ENCODE peak calls at places on chromosomes 4 and X, in four cellular contexts. Y, Z, H and A are unnamed samples.

GRCh38 chr4:1783970-1784369 is 9.1 kb upstream of the FGFR3 start:
- DNase-seq in Y (no peak), H (no peak), Z (no peak), A (no peak)

GRCh38 chr4:73615613-73616012 is 4.6 kb downstream of the RASSF6 start:
- DNase-seq in Y (no peak), Z (no peak), H (no peak), A (peak; percentile 83)

GRCh38 chr4:138034871-138035270 is 207.3 kb downstream of the SLC7A11 start:
- DNase-seq in Z (peak; percentile 87), H (peak; percentile 30), Y (no peak), A (no peak)

GRCh38 chrX:153970398-153971123 is 1.1 kb downstream of the HCFC1 start:
- DNase-seq in H (peak; percentile 79), Z (peak; percentile 71), Y (peak; percentile 46), A (peak; percentile 64)

GRCh38 chr4:142516686-142517145 is 329.4 kb downstream of the INPP4B start:
- DNase-seq in H (no peak), Z (peak; percentile 45), Y (no peak), A (no peak)

GRCh38 chrX:115561605-115562491 is 874 bp downstream of the PLS3 start:
- DNase-seq in Y (peak; percentile 24), Z (peak; percentile 35), H (peak; percentile 68), A (peak; percentile 58)

GRCh38 chrX:107537815-107538214 is 88.4 kb downstream of the FRMPD3 start:
- DNase-seq in H (peak; percentile 46), Y (peak; percentile 9), Z (peak; percentile 50), A (peak; percentile 76)

GRCh38 chrX:111492085-111492484 is 19.4 kb upstream of the SERTM2 start:
- DNase-seq in H (peak; percentile 36), Y (no peak), Z (no peak), A (no peak)

GRCh38 chr4:20364969-20365368 is 113.3 kb downstream of the SLIT2 start:
- DNase-seq in Y (no peak), Z (no peak), H (no peak), A (no peak)

GRCh38 chr4:8664031-8664805 is 71.7 kb downstream of the CPZ start:
- DNase-seq in Z (no peak), H (no peak), Y (no peak), A (no peak)

GRCh38 chr4:17063870-17064269 is 165.4 kb upstream of the LDB2 start:
- DNase-seq in H (no peak), Z (peak; percentile 84), Y (no peak), A (no peak)

GRCh38 chr4:86453044-86453501 is 93.2 kb upstream of the MAPK10 start:
- DNase-seq in H (peak; percentile 33), Y (no peak), Z (peak; percentile 70), A (no peak)

GRCh38 chr4:72505314-72505744 is 63.7 kb downstream of the ADAMTS3 start:
- DNase-seq in Y (peak; percentile 38), Z (peak; percentile 58), H (peak; percentile 71), A (peak; percentile 66)

GRCh38 chrX:148562846-148563245 is 62.4 kb downstream of the AFF2 start:
- DNase-seq in Y (no peak), H (no peak), Z (no peak), A (no peak)

GRCh38 chrX:44874481-44875184 is 1.6 kb downstream of the KDM6A start:
- DNase-seq in H (peak; percentile 65), Z (peak; percentile 49), Y (no peak), A (no peak)

GRCh38 chr4:124903995-124904722 is 191.6 kb upstream of the ANKRD50 start:
- DNase-seq in Y (no peak), Z (peak; percentile 68), H (peak; percentile 41), A (no peak)

GRCh38 chr4:175562111-175562510 is 250.0 kb downstream of the GPM6A start:
- DNase-seq in Z (no peak), H (no peak), Y (no peak), A (no peak)

GRCh38 chr4:112060212-112060611 is 85.0 kb upstream of the FAM241A start:
- DNase-seq in Z (peak; percentile 17), H (peak; percentile 50), Y (peak; percentile 14), A (no peak)

GRCh38 chr4:110630621-110631402 is 7.9 kb upstream of the PITX2 start:
- DNase-seq in Z (no peak), Y (peak; percentile 35), H (peak; percentile 30), A (peak; percentile 66)

GRCh38 chr4:127179451-127180087 is 453.2 kb upstream of the INTU start:
- DNase-seq in Z (no peak), Y (no peak), H (peak; percentile 49), A (no peak)

GRCh38 chrX:118698516-118699247 is 28.7 kb upstream of the IL13RA1 start:
- DNase-seq in H (no peak), Y (no peak), Z (peak; percentile 36), A (no peak)

GRCh38 chr4:86011117-86011516 is 348.7 kb downstream of the MAPK10 start:
- DNase-seq in Z (peak; percentile 77), H (peak; percentile 20), Y (no peak), A (no peak)

GRCh38 chr4:150305995-150306394 is 227.8 kb downstream of the DCLK2 start:
- DNase-seq in Z (peak; percentile 55), H (peak; percentile 28), Y (no peak), A (no peak)

GRCh38 chr4:87734936-87735335 is 64.4 kb upstream of the IBSP start:
- DNase-seq in Z (no peak), H (no peak), Y (no peak), A (no peak)

GRCh38 chrX:69365755-69366154 is 138.4 kb upstream of the NALF2 start:
- DNase-seq in Y (no peak), H (no peak), Z (no peak), A (no peak)

GRCh38 chr4:14952352-14952751 is 49.9 kb upstream of the CPEB2 start:
- DNase-seq in Y (no peak), Z (no peak), H (no peak), A (no peak)

DNA sequence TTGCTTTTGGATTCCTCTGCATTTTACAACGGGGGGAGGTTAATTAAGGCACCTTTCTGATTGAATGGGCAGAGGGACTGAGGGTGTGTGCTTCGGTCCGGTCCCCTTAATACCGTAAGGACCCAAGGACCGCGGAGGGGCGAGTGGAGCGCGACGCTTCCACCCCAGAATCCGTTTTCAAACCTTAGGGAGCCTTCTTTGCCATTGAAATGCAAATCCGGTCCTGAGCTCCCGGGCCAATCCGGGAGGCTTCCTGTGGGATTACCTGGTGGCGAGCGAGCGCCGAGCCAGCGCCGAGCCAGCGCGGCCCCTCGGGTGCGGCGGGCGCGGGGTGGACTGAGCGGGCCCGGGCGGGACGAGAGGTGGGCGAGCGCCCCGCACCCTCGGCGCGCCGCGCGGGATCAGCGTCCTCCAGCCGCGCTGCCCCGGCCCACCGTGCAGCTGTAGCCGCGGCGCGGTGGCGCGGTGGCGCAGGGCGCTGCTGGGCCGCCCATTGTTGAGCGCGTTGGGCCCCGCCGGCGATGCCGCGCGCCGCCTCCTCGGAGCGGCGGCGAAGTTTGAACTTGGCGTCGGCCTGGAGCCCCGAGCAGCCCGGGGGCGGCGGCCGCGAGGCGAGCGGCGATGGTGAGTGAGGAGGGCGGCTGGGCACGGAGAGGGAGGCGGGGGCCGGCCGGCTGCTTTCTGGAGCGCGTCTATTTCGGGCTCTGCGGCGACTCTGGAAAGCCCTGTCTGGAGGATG is 208.7 kb downstream of the SOWAHB start:
- DNase-seq in Z (peak; percentile 28), H (peak; percentile 47), Y (peak; percentile 63), A (peak; percentile 82)
- H3K4ac ChIP-seq in Z (peak overlapping the region; percentile 97), H (peak overlapping the region; percentile 97), Y (no peak overlapping the region), A (no peak overlapping the region)

DNA sequence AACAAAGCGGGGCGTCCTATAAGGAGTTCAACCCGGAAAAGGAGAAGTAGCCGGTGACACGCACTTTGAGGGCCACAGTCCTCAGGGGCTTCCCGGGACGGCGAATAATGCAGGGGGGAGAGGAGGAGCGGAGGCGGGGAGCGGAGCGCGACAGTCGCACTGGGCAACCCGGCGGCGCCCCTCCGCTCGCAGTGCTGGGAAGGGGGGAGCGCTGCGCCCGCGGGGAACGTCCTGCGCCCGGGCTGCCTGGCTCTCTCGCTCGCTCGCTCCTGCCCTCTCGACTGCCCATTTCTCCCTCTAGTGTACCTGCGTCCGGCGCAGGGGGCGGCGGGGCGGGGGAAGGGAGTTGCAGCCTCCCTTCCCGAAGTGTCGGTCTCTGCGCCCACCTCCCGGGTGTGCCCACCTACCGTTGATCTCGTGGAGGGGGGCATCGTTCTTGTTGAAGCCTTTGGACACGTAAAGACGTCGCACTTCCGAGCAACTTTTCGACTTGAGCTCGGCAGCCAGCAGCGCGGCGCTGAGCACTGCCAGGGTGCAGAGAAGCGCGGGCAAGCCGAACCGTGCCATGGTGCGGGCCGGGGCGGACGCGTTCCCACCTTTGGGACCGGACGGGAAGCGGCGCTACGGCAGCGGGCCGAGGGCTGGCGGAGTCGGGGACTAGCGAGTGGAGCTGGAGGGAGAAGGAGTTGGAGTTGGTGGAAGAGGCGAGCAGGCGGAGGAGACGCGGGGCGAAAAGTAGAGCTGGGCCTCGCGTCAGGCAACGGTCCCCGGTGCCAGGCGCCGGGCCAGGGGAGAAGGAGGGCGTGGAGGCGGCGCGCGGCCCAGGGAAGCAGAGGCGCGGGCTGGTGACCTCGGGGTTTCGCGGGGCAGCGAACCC is 652 bp downstream of the GPC4 start:
- DNase-seq in H (peak; percentile 30), Y (no peak), Z (no peak), A (no peak)
- H3K4ac ChIP-seq in H (peak overlapping the region; percentile 11), Y (no peak overlapping the region), Z (no peak overlapping the region), A (no peak overlapping the region)

GRCh38 chr4:145852256-145852839 is 86.3 kb downstream of the ZNF827 start:
- DNase-seq in Y (no peak), Z (no peak), H (no peak), A (no peak)
- H3K4ac ChIP-seq in Y (no peak overlapping the region), Z (no peak overlapping the region), H (no peak overlapping the region), A (no peak overlapping the region)

GRCh38 chr4:70920592-70920991 is 18.4 kb downstream of the MOB1B start:
- DNase-seq in H (no peak), Z (no peak), Y (no peak), A (no peak)

GRCh38 chr4:70931359-70931758 is 29.2 kb downstream of the MOB1B start:
- DNase-seq in H (no peak), Y (no peak), Z (no peak), A (no peak)

GRCh38 chr4:70927502-70928139 is 25.5 kb downstream of the MOB1B start:
- DNase-seq in Y (no peak), H (no peak), Z (no peak), A (no peak)

GRCh38 chr4:70930530-70931256 is 28.5 kb downstream of the MOB1B start:
- DNase-seq in H (no peak), Y (no peak), Z (peak; percentile 19), A (no peak)

GRCh38 chr4:70925899-70926635 is 23.9 kb downstream of the MOB1B start:
- DNase-seq in Y (no peak), Z (no peak), H (peak; percentile 29), A (no peak)
- H3K4ac ChIP-seq in Y (no peak overlapping the region), Z (peak overlapping the region; percentile 67), H (no peak overlapping the region), A (no peak overlapping the region)

GRCh38 chrX:348461-349117 is 30.0 kb upstream of the GTPBP6 start:
- DNase-seq in H (peak; percentile 52), Y (no peak), Z (peak; percentile 16), A (no peak)
- H3K4ac ChIP-seq in H (peak overlapping the region; percentile 63), Y (no peak overlapping the region), Z (no peak overlapping the region), A (no peak overlapping the region)

GRCh38 chrX:18434896-18435295 is 9.5 kb downstream of the CDKL5 start:
- DNase-seq in Z (no peak), H (no peak), Y (no peak), A (no peak)
- H3K4ac ChIP-seq in Z (no peak overlapping the region), H (no peak overlapping the region), Y (no peak overlapping the region), A (no peak overlapping the region)

GRCh38 chr4:83708500-83709175 is 172.7 kb downstream of the GPAT3 start:
- DNase-seq in Z (no peak), Y (peak; percentile 26), H (no peak), A (no peak)
- H3K4ac ChIP-seq in Z (no peak overlapping the region), Y (no peak overlapping the region), H (no peak overlapping the region), A (no peak overlapping the region)